ENCODE peak calls at places on chromosomes 13 and 19, in five cellular contexts. One of them, this sample, is unnamed.

GRCh38 chr19:7470540-7471305 is 18.1 kb downstream of the PEX11G start:
- DNase-seq in DMS153: no peak
- DNase-seq in sciatic nerve: no peak
- DNase-seq in activated CD4-positive, alpha-beta T cell treated with anti-CD3 and anti-CD28 coated beads, Interleukin-2, amount 50 U/mL, for 48 hours: no peak
- DNase-seq in kidney glomerular epithelial cell: no peak
- DNase-seq in this sample: no peak

GRCh38 chr19:13461536-13461935 is 44.7 kb downstream of the CACNA1A start:
- DNase-seq in DMS153: no peak
- DNase-seq in sciatic nerve: no peak
- DNase-seq in activated CD4-positive, alpha-beta T cell treated with anti-CD3 and anti-CD28 coated beads, Interleukin-2, amount 50 U/mL, for 48 hours: no peak
- DNase-seq in kidney glomerular epithelial cell: no peak
- DNase-seq in this sample: no peak

GRCh38 chr19:18868380-18869230 is 27.4 kb downstream of the CERS1 start:
- DNase-seq in DMS153: no peak
- DNase-seq in sciatic nerve: no peak
- DNase-seq in activated CD4-positive, alpha-beta T cell treated with anti-CD3 and anti-CD28 coated beads, Interleukin-2, amount 50 U/mL, for 48 hours: no peak
- DNase-seq in kidney glomerular epithelial cell: no peak
- DNase-seq in this sample: no peak

GRCh38 chr19:32630338-32630737 is 44.6 kb downstream of the ANKRD27 start:
- DNase-seq in DMS153: no peak
- DNase-seq in sciatic nerve: no peak
- DNase-seq in activated CD4-positive, alpha-beta T cell treated with anti-CD3 and anti-CD28 coated beads, Interleukin-2, amount 50 U/mL, for 48 hours: no peak
- DNase-seq in kidney glomerular epithelial cell: no peak
- DNase-seq in this sample: no peak

GRCh38 chr19:49272204-49272603 is 52.8 kb downstream of the SLC6A16 start:
- DNase-seq in DMS153: no peak
- DNase-seq in sciatic nerve: no peak
- DNase-seq in activated CD4-positive, alpha-beta T cell treated with anti-CD3 and anti-CD28 coated beads, Interleukin-2, amount 50 U/mL, for 48 hours: no peak
- DNase-seq in kidney glomerular epithelial cell: peak; percentile 3
- DNase-seq in this sample: peak; percentile 60

GRCh38 chr19:18049390-18049789 is 37.3 kb downstream of the IL12RB1 start:
- DNase-seq in DMS153: no peak
- DNase-seq in sciatic nerve: peak; percentile 90
- DNase-seq in activated CD4-positive, alpha-beta T cell treated with anti-CD3 and anti-CD28 coated beads, Interleukin-2, amount 50 U/mL, for 48 hours: no peak
- DNase-seq in kidney glomerular epithelial cell: no peak
- DNase-seq in this sample: peak; percentile 76

GRCh38 chr19:3543150-3544053 is 4.4 kb downstream of the TEKTIP1 start:
- DNase-seq in DMS153: no peak
- DNase-seq in sciatic nerve: no peak
- DNase-seq in activated CD4-positive, alpha-beta T cell treated with anti-CD3 and anti-CD28 coated beads, Interleukin-2, amount 50 U/mL, for 48 hours: no peak
- DNase-seq in kidney glomerular epithelial cell: no peak
- DNase-seq in this sample: no peak

GRCh38 chr19:49125025-49125731 is 5.8 kb downstream of the PPFIA3 start:
- DNase-seq in DMS153: no peak
- DNase-seq in sciatic nerve: no peak
- DNase-seq in activated CD4-positive, alpha-beta T cell treated with anti-CD3 and anti-CD28 coated beads, Interleukin-2, amount 50 U/mL, for 48 hours: no peak
- DNase-seq in kidney glomerular epithelial cell: no peak
- DNase-seq in this sample: no peak

GRCh38 chr13:73107970-73108369 is 49.2 kb downstream of the KLF5 start:
- DNase-seq in DMS153: no peak
- DNase-seq in sciatic nerve: no peak
- DNase-seq in activated CD4-positive, alpha-beta T cell treated with anti-CD3 and anti-CD28 coated beads, Interleukin-2, amount 50 U/mL, for 48 hours: no peak
- DNase-seq in kidney glomerular epithelial cell: no peak
- DNase-seq in this sample: no peak

GRCh38 chr19:947707-948533 is 22.1 kb downstream of the ARID3A start:
- DNase-seq in DMS153: no peak
- DNase-seq in sciatic nerve: peak; percentile 79
- DNase-seq in activated CD4-positive, alpha-beta T cell treated with anti-CD3 and anti-CD28 coated beads, Interleukin-2, amount 50 U/mL, for 48 hours: no peak
- DNase-seq in kidney glomerular epithelial cell: no peak
- DNase-seq in this sample: no peak

GRCh38 chr13:30916991-30917390 is 10.9 kb downstream of the MEDAG start:
- DNase-seq in DMS153: no peak
- DNase-seq in sciatic nerve: no peak
- DNase-seq in activated CD4-positive, alpha-beta T cell treated with anti-CD3 and anti-CD28 coated beads, Interleukin-2, amount 50 U/mL, for 48 hours: no peak
- DNase-seq in kidney glomerular epithelial cell: no peak
- DNase-seq in this sample: no peak

GRCh38 chr19:48311384-48311783 is 14.0 kb upstream of the EMP3 start:
- DNase-seq in DMS153: no peak
- DNase-seq in sciatic nerve: no peak
- DNase-seq in activated CD4-positive, alpha-beta T cell treated with anti-CD3 and anti-CD28 coated beads, Interleukin-2, amount 50 U/mL, for 48 hours: no peak
- DNase-seq in kidney glomerular epithelial cell: no peak
- DNase-seq in this sample: no peak

GRCh38 chr13:46354143-46355087 is 32.6 kb downstream of the RUBCNL start:
- DNase-seq in DMS153: no peak
- DNase-seq in sciatic nerve: no peak
- DNase-seq in activated CD4-positive, alpha-beta T cell treated with anti-CD3 and anti-CD28 coated beads, Interleukin-2, amount 50 U/mL, for 48 hours: peak; percentile 50
- DNase-seq in kidney glomerular epithelial cell: peak; percentile 96
- DNase-seq in this sample: peak; percentile 97

GRCh38 chr13:105333416-105333815 is 1202.0 kb downstream of the EFNB2 start:
- DNase-seq in DMS153: no peak
- DNase-seq in sciatic nerve: no peak
- DNase-seq in activated CD4-positive, alpha-beta T cell treated with anti-CD3 and anti-CD28 coated beads, Interleukin-2, amount 50 U/mL, for 48 hours: no peak
- DNase-seq in kidney glomerular epithelial cell: no peak
- DNase-seq in this sample: peak; percentile 72

GRCh38 chr13:98942997-98943396 is 34.9 kb downstream of the DOCK9 start:
- DNase-seq in DMS153: no peak
- DNase-seq in sciatic nerve: no peak
- DNase-seq in activated CD4-positive, alpha-beta T cell treated with anti-CD3 and anti-CD28 coated beads, Interleukin-2, amount 50 U/mL, for 48 hours: no peak
- DNase-seq in kidney glomerular epithelial cell: no peak
- DNase-seq in this sample: no peak

GRCh38 chr19:18415177-18415867 is 3.9 kb upstream of the SSBP4 start:
- DNase-seq in DMS153: no peak
- DNase-seq in sciatic nerve: peak; percentile 90
- DNase-seq in activated CD4-positive, alpha-beta T cell treated with anti-CD3 and anti-CD28 coated beads, Interleukin-2, amount 50 U/mL, for 48 hours: no peak
- DNase-seq in kidney glomerular epithelial cell: peak; percentile 67
- DNase-seq in this sample: peak; percentile 85

GRCh38 chr19:41397086-41398041 is at the start of the genes BCKDHA and EXOSC5:
- DNase-seq in DMS153: peak; percentile 99
- DNase-seq in sciatic nerve: peak; percentile 99
- DNase-seq in activated CD4-positive, alpha-beta T cell treated with anti-CD3 and anti-CD28 coated beads, Interleukin-2, amount 50 U/mL, for 48 hours: peak; percentile 99
- DNase-seq in kidney glomerular epithelial cell: peak; percentile 99
- DNase-seq in this sample: peak; percentile 100

GRCh38 chr13:98173431-98173921 is 3.6 kb downstream of the RNF113B start:
- DNase-seq in DMS153: no peak
- DNase-seq in sciatic nerve: no peak
- DNase-seq in activated CD4-positive, alpha-beta T cell treated with anti-CD3 and anti-CD28 coated beads, Interleukin-2, amount 50 U/mL, for 48 hours: no peak
- DNase-seq in kidney glomerular epithelial cell: peak; percentile 97
- DNase-seq in this sample: peak; percentile 99

GRCh38 chr13:52751196-52751595 is 11.6 kb upstream of the CNMD start:
- DNase-seq in DMS153: no peak
- DNase-seq in sciatic nerve: no peak
- DNase-seq in activated CD4-positive, alpha-beta T cell treated with anti-CD3 and anti-CD28 coated beads, Interleukin-2, amount 50 U/mL, for 48 hours: no peak
- DNase-seq in kidney glomerular epithelial cell: no peak
- DNase-seq in this sample: no peak

GRCh38 chr19:4446801-4447200 is 10.8 kb downstream of the UBXN6 start:
- DNase-seq in DMS153: no peak
- DNase-seq in sciatic nerve: no peak
- DNase-seq in activated CD4-positive, alpha-beta T cell treated with anti-CD3 and anti-CD28 coated beads, Interleukin-2, amount 50 U/mL, for 48 hours: no peak
- DNase-seq in kidney glomerular epithelial cell: no peak
- DNase-seq in this sample: no peak

GRCh38 chr13:83272076-83272475 is 610.2 kb downstream of the SLITRK1 start:
- DNase-seq in DMS153: no peak
- DNase-seq in sciatic nerve: no peak
- DNase-seq in activated CD4-positive, alpha-beta T cell treated with anti-CD3 and anti-CD28 coated beads, Interleukin-2, amount 50 U/mL, for 48 hours: no peak
- DNase-seq in kidney glomerular epithelial cell: no peak
- DNase-seq in this sample: no peak

GRCh38 chr19:14686411-14686810 is 3.4 kb upstream of the ZNF333 start:
- DNase-seq in DMS153: no peak
- DNase-seq in sciatic nerve: no peak
- DNase-seq in activated CD4-positive, alpha-beta T cell treated with anti-CD3 and anti-CD28 coated beads, Interleukin-2, amount 50 U/mL, for 48 hours: peak; percentile 55
- DNase-seq in kidney glomerular epithelial cell: peak; percentile 14
- DNase-seq in this sample: peak; percentile 8

GRCh38 chr13:29810145-29810742 is 40.2 kb downstream of the UBL3 start:
- DNase-seq in DMS153: no peak
- DNase-seq in sciatic nerve: no peak
- DNase-seq in activated CD4-positive, alpha-beta T cell treated with anti-CD3 and anti-CD28 coated beads, Interleukin-2, amount 50 U/mL, for 48 hours: no peak
- DNase-seq in kidney glomerular epithelial cell: no peak
- DNase-seq in this sample: peak; percentile 64

GRCh38 chr19:35109395-35110112 is 6.1 kb upstream of the FXYD3 start:
- DNase-seq in DMS153: no peak
- DNase-seq in sciatic nerve: no peak
- DNase-seq in activated CD4-positive, alpha-beta T cell treated with anti-CD3 and anti-CD28 coated beads, Interleukin-2, amount 50 U/mL, for 48 hours: no peak
- DNase-seq in kidney glomerular epithelial cell: no peak
- DNase-seq in this sample: no peak

GRCh38 chr13:80400164-80400767 is 59.3 kb upstream of the SPRY2 start:
- DNase-seq in DMS153: peak; percentile 37
- DNase-seq in sciatic nerve: no peak
- DNase-seq in activated CD4-positive, alpha-beta T cell treated with anti-CD3 and anti-CD28 coated beads, Interleukin-2, amount 50 U/mL, for 48 hours: no peak
- DNase-seq in kidney glomerular epithelial cell: no peak
- DNase-seq in this sample: no peak

GRCh38 chr13:67515895-67516294 is 285.8 kb upstream of the PCDH9 start:
- DNase-seq in DMS153: no peak
- DNase-seq in sciatic nerve: no peak
- DNase-seq in activated CD4-positive, alpha-beta T cell treated with anti-CD3 and anti-CD28 coated beads, Interleukin-2, amount 50 U/mL, for 48 hours: no peak
- DNase-seq in kidney glomerular epithelial cell: no peak
- DNase-seq in this sample: no peak

GRCh38 chr19:13066231-13066630 is 36.4 kb downstream of the LYL1 start:
- DNase-seq in DMS153: no peak
- DNase-seq in sciatic nerve: no peak
- DNase-seq in activated CD4-positive, alpha-beta T cell treated with anti-CD3 and anti-CD28 coated beads, Interleukin-2, amount 50 U/mL, for 48 hours: no peak
- DNase-seq in kidney glomerular epithelial cell: no peak
- DNase-seq in this sample: no peak

GRCh38 chr19:34662919-34663318 is 14.0 kb downstream of the SCGB2B2 start:
- DNase-seq in DMS153: no peak
- DNase-seq in sciatic nerve: no peak
- DNase-seq in activated CD4-positive, alpha-beta T cell treated with anti-CD3 and anti-CD28 coated beads, Interleukin-2, amount 50 U/mL, for 48 hours: peak; percentile 21
- DNase-seq in kidney glomerular epithelial cell: peak; percentile 12
- DNase-seq in this sample: peak; percentile 19

GRCh38 chr13:26377038-26377437 is 123.1 kb downstream of the CDK8 start:
- DNase-seq in DMS153: no peak
- DNase-seq in sciatic nerve: no peak
- DNase-seq in activated CD4-positive, alpha-beta T cell treated with anti-CD3 and anti-CD28 coated beads, Interleukin-2, amount 50 U/mL, for 48 hours: no peak
- DNase-seq in kidney glomerular epithelial cell: no peak
- DNase-seq in this sample: peak; percentile 33

GRCh38 chr19:12769689-12770088 is 5.7 kb downstream of the HOOK2 start:
- DNase-seq in DMS153: peak; percentile 66
- DNase-seq in sciatic nerve: no peak
- DNase-seq in activated CD4-positive, alpha-beta T cell treated with anti-CD3 and anti-CD28 coated beads, Interleukin-2, amount 50 U/mL, for 48 hours: peak; percentile 72
- DNase-seq in kidney glomerular epithelial cell: no peak
- DNase-seq in this sample: no peak

GRCh38 chr13:105565328-105565727 is 970.1 kb downstream of the EFNB2 start:
- DNase-seq in DMS153: no peak
- DNase-seq in sciatic nerve: no peak
- DNase-seq in activated CD4-positive, alpha-beta T cell treated with anti-CD3 and anti-CD28 coated beads, Interleukin-2, amount 50 U/mL, for 48 hours: no peak
- DNase-seq in kidney glomerular epithelial cell: no peak
- DNase-seq in this sample: no peak

This sample was measured in EH.